ENCODE peak calls at places on chromosomes 2 and 18, in eight cellular contexts. One of them, this sample, is unnamed. For H3K9me3, the result is how much of the 10 kb centered on the place peaks cover.

GRCh38 chr2:200086911-200087310 is 131.5 kb downstream of the MAIP1 start:
- DNase-seq in esophagus squamous epithelium: no peak
- DNase-seq in astrocyte: no peak
- DNase-seq in CD4-positive, alpha-beta memory T cell: no peak
- DNase-seq in neural progenitor cell: no peak
- DNase-seq in colonic mucosa: no peak
- DNase-seq in GM12878: no peak
- DNase-seq in CD4-positive, CD25-positive, alpha-beta regulatory T cell: no peak
- DNase-seq in this sample: no peak

GRCh38 chr2:58812766-58813344 is 571.7 kb upstream of the FANCL start:
- DNase-seq in neural progenitor cell: no peak
- DNase-seq in GM12878: no peak
- DNase-seq in esophagus squamous epithelium: no peak
- DNase-seq in CD4-positive, alpha-beta memory T cell: no peak
- DNase-seq in CD4-positive, CD25-positive, alpha-beta regulatory T cell: no peak
- DNase-seq in astrocyte: no peak
- DNase-seq in colonic mucosa: no peak
- DNase-seq in this sample: no peak

GRCh38 chr2:211035548-211036185 is 479.3 kb downstream of the CPS1 start:
- DNase-seq in neural progenitor cell: peak
- DNase-seq in GM12878: no peak
- DNase-seq in esophagus squamous epithelium: no peak
- DNase-seq in CD4-positive, alpha-beta memory T cell: no peak
- DNase-seq in colonic mucosa: peak
- DNase-seq in astrocyte: peak
- DNase-seq in CD4-positive, CD25-positive, alpha-beta regulatory T cell: peak
- DNase-seq in this sample: no peak

GRCh38 chr2:180621366-180621765 is 359.0 kb upstream of the UBE2E3 start:
- DNase-seq in CD4-positive, CD25-positive, alpha-beta regulatory T cell: no peak
- DNase-seq in esophagus squamous epithelium: no peak
- DNase-seq in GM12878: no peak
- DNase-seq in CD4-positive, alpha-beta memory T cell: no peak
- DNase-seq in astrocyte: no peak
- DNase-seq in colonic mucosa: no peak
- DNase-seq in neural progenitor cell: no peak
- DNase-seq in this sample: no peak

GRCh38 chr2:19802088-19802806 is 99.5 kb downstream of the TTC32 start:
- DNase-seq in CD4-positive, CD25-positive, alpha-beta regulatory T cell: no peak
- DNase-seq in GM12878: no peak
- DNase-seq in esophagus squamous epithelium: no peak
- DNase-seq in neural progenitor cell: no peak
- DNase-seq in CD4-positive, alpha-beta memory T cell: no peak
- DNase-seq in colonic mucosa: no peak
- DNase-seq in astrocyte: peak
- DNase-seq in this sample: no peak

GRCh38 chr2:219000569-219000960 is 7.3 kb upstream of the CRYBA2 start:
- DNase-seq in neural progenitor cell: no peak
- DNase-seq in colonic mucosa: peak
- DNase-seq in astrocyte: no peak
- DNase-seq in GM12878: no peak
- DNase-seq in esophagus squamous epithelium: no peak
- DNase-seq in CD4-positive, CD25-positive, alpha-beta regulatory T cell: no peak
- DNase-seq in CD4-positive, alpha-beta memory T cell: no peak
- DNase-seq in this sample: no peak

GRCh38 chr2:33275689-33276444 is 200.6 kb upstream of the RASGRP3 start:
- DNase-seq in GM12878: no peak
- DNase-seq in colonic mucosa: no peak
- DNase-seq in CD4-positive, CD25-positive, alpha-beta regulatory T cell: peak
- DNase-seq in esophagus squamous epithelium: no peak
- DNase-seq in astrocyte: peak
- DNase-seq in neural progenitor cell: no peak
- DNase-seq in CD4-positive, alpha-beta memory T cell: peak
- DNase-seq in this sample: no peak

GRCh38 chr2:176419591-176420071 is 150.4 kb downstream of the MTX2 start:
- DNase-seq in CD4-positive, alpha-beta memory T cell: no peak
- DNase-seq in neural progenitor cell: no peak
- DNase-seq in esophagus squamous epithelium: no peak
- DNase-seq in astrocyte: peak
- DNase-seq in GM12878: no peak
- DNase-seq in CD4-positive, CD25-positive, alpha-beta regulatory T cell: no peak
- DNase-seq in colonic mucosa: no peak
- DNase-seq in this sample: no peak

GRCh38 chr2:40034801-40035200 is 255.7 kb upstream of the THUMPD2 start:
- DNase-seq in GM12878: no peak
- DNase-seq in esophagus squamous epithelium: no peak
- DNase-seq in neural progenitor cell: no peak
- DNase-seq in astrocyte: no peak
- DNase-seq in CD4-positive, alpha-beta memory T cell: no peak
- DNase-seq in CD4-positive, CD25-positive, alpha-beta regulatory T cell: no peak
- DNase-seq in colonic mucosa: no peak
- DNase-seq in this sample: no peak

GRCh38 chr18:9684901-9685738 is 23.0 kb upstream of the RAB31 start:
- DNase-seq in esophagus squamous epithelium: no peak
- DNase-seq in CD4-positive, CD25-positive, alpha-beta regulatory T cell: no peak
- DNase-seq in CD4-positive, alpha-beta memory T cell: no peak
- DNase-seq in astrocyte: peak
- DNase-seq in neural progenitor cell: no peak
- DNase-seq in GM12878: no peak
- DNase-seq in colonic mucosa: no peak
- DNase-seq in this sample: no peak

DNA sequence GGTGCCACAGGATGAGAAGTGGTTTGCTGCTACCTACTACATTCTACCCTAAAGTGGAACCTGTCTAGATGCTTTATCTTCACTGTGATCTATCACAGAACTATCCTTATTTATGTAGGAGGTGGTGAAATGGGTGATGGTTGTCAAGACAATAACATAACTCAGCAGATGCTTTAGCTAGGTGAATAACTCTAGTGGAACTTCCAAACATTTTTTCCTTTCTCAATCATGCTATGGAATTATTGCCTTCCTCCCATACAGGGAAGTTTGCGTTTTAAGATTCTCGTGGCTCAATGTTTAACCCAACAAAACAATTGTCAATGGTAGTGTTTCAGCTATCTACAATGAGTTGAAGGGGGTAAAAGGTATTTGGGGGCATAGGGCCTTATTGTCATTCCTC is 82.6 kb upstream of the GLI2 start:
- DNase-seq in astrocyte: peak
- DNase-seq in CD4-positive, alpha-beta memory T cell: no peak
- DNase-seq in esophagus squamous epithelium: no peak
- DNase-seq in neural progenitor cell: no peak
- DNase-seq in GM12878: no peak
- DNase-seq in colonic mucosa: no peak
- DNase-seq in CD4-positive, CD25-positive, alpha-beta regulatory T cell: no peak
- DNase-seq in this sample: no peak
- H3K9me3 ChIP-seq in astrocyte: under half
- H3K9me3 ChIP-seq in CD4-positive, alpha-beta memory T cell: under half
- H3K9me3 ChIP-seq in esophagus squamous epithelium: under half
- H3K9me3 ChIP-seq in neural progenitor cell: under half
- H3K9me3 ChIP-seq in GM12878: under half
- H3K9me3 ChIP-seq in colonic mucosa: under half
- H3K9me3 ChIP-seq in CD4-positive, CD25-positive, alpha-beta regulatory T cell: under half
- H3K9me3 ChIP-seq in this sample: under half

DNA sequence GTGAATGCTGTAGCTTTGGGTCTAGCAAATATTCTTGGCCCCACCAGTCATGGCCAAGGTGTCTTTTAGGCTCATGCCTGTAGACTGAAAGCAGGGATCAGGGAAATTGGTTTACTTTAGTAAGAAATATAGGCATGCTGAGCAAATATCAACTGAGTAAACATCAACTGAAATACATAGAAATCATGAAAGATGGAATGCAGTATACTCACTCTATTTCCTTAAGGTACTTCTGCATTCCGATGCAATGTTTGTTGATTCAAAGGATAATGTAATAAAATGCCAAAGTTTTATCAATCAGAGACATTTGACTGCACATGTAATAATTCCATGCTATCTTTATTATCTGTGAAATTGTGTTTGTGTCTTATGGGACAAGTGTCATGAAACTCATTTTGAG is 19.6 kb upstream of the IL1R1 start:
- DNase-seq in esophagus squamous epithelium: no peak
- DNase-seq in CD4-positive, alpha-beta memory T cell: no peak
- DNase-seq in astrocyte: no peak
- DNase-seq in CD4-positive, CD25-positive, alpha-beta regulatory T cell: no peak
- DNase-seq in colonic mucosa: no peak
- DNase-seq in neural progenitor cell: no peak
- DNase-seq in GM12878: no peak
- DNase-seq in this sample: no peak
- H3K27ac ChIP-seq in esophagus squamous epithelium: peak
- H3K27ac ChIP-seq in CD4-positive, alpha-beta memory T cell: no peak
- H3K27ac ChIP-seq in astrocyte: peak
- H3K27ac ChIP-seq in CD4-positive, CD25-positive, alpha-beta regulatory T cell: no peak
- H3K27ac ChIP-seq in colonic mucosa: no peak
- H3K27ac ChIP-seq in neural progenitor cell: no peak
- H3K27ac ChIP-seq in GM12878: no peak
- H3K27ac ChIP-seq in this sample: peak

DNA sequence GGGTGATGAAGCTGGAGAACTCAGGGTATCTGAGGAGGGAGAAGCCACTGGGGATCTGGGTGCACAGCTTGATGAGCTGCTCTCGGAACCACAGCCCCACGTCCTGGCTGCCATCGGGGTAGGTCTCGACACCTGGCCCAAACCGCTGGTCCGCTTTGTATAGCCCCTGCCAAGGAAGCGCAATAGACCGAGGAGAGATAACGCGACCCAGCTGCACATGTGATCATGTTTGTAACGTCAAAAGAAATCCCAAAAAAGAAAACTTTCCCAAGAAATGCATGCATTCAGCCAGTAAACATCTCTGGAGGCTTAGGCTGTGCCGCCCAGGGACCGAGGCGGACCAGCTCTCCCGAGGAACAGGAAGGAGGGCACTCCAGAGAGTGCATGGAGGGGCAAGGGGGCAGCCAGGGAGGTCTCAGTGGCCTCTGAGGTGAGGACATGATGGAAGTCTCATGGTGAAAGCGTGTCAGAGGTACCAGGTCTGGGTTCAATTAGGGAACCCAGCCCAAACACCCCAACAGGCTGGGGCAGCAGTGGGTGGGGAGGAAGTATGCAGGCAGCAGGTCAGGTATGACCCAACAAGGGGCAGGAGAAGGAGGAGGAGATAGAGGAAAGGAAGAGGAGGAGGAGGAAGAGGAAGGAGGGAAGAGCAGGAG is 28.3 kb downstream of the ANKMY1 start:
- DNase-seq in esophagus squamous epithelium: no peak
- DNase-seq in CD4-positive, CD25-positive, alpha-beta regulatory T cell: no peak
- DNase-seq in astrocyte: no peak
- DNase-seq in colonic mucosa: no peak
- DNase-seq in GM12878: no peak
- DNase-seq in CD4-positive, alpha-beta memory T cell: no peak
- DNase-seq in neural progenitor cell: no peak
- DNase-seq in this sample: no peak
- H3K9me3 ChIP-seq in esophagus squamous epithelium: under half
- H3K9me3 ChIP-seq in CD4-positive, CD25-positive, alpha-beta regulatory T cell: under half
- H3K9me3 ChIP-seq in astrocyte: under half
- H3K9me3 ChIP-seq in colonic mucosa: under half
- H3K9me3 ChIP-seq in GM12878: under half
- H3K9me3 ChIP-seq in CD4-positive, alpha-beta memory T cell: under half
- H3K9me3 ChIP-seq in neural progenitor cell: under half
- H3K9me3 ChIP-seq in this sample: under half

GRCh38 chr2:109438773-109439191 is 175.0 kb downstream of the SEPTIN10 start:
- DNase-seq in colonic mucosa: no peak
- DNase-seq in esophagus squamous epithelium: no peak
- DNase-seq in CD4-positive, CD25-positive, alpha-beta regulatory T cell: no peak
- DNase-seq in GM12878: no peak
- DNase-seq in astrocyte: peak
- DNase-seq in neural progenitor cell: no peak
- DNase-seq in CD4-positive, alpha-beta memory T cell: no peak
- DNase-seq in this sample: no peak

GRCh38 chr2:109440507-109441156 is 173.1 kb downstream of the SEPTIN10 start:
- DNase-seq in esophagus squamous epithelium: no peak
- DNase-seq in CD4-positive, alpha-beta memory T cell: no peak
- DNase-seq in CD4-positive, CD25-positive, alpha-beta regulatory T cell: no peak
- DNase-seq in astrocyte: peak
- DNase-seq in colonic mucosa: no peak
- DNase-seq in neural progenitor cell: no peak
- DNase-seq in GM12878: no peak
- DNase-seq in this sample: no peak

GRCh38 chr2:109438146-109438545 is 175.6 kb downstream of the SEPTIN10 start:
- DNase-seq in colonic mucosa: no peak
- DNase-seq in esophagus squamous epithelium: no peak
- DNase-seq in CD4-positive, CD25-positive, alpha-beta regulatory T cell: no peak
- DNase-seq in CD4-positive, alpha-beta memory T cell: no peak
- DNase-seq in GM12878: no peak
- DNase-seq in astrocyte: no peak
- DNase-seq in neural progenitor cell: no peak
- DNase-seq in this sample: no peak

GRCh38 chr2:109439315-109439714 is 174.5 kb downstream of the SEPTIN10 start:
- DNase-seq in CD4-positive, alpha-beta memory T cell: no peak
- DNase-seq in colonic mucosa: no peak
- DNase-seq in GM12878: no peak
- DNase-seq in neural progenitor cell: no peak
- DNase-seq in esophagus squamous epithelium: no peak
- DNase-seq in astrocyte: no peak
- DNase-seq in CD4-positive, CD25-positive, alpha-beta regulatory T cell: no peak
- DNase-seq in this sample: no peak

GRCh38 chr2:109439897-109440506 is 173.8 kb downstream of the SEPTIN10 start:
- DNase-seq in astrocyte: no peak
- DNase-seq in CD4-positive, alpha-beta memory T cell: no peak
- DNase-seq in GM12878: no peak
- DNase-seq in esophagus squamous epithelium: no peak
- DNase-seq in neural progenitor cell: no peak
- DNase-seq in colonic mucosa: no peak
- DNase-seq in CD4-positive, CD25-positive, alpha-beta regulatory T cell: no peak
- DNase-seq in this sample: no peak
- H3K27ac ChIP-seq in astrocyte: no peak
- H3K27ac ChIP-seq in CD4-positive, alpha-beta memory T cell: no peak
- H3K27ac ChIP-seq in GM12878: no peak
- H3K27ac ChIP-seq in esophagus squamous epithelium: no peak
- H3K27ac ChIP-seq in neural progenitor cell: no peak
- H3K27ac ChIP-seq in colonic mucosa: no peak
- H3K27ac ChIP-seq in CD4-positive, CD25-positive, alpha-beta regulatory T cell: no peak
- H3K27ac ChIP-seq in this sample: no peak

GRCh38 chr2:184923751-184924150 is 325.4 kb downstream of the ZNF804A start:
- DNase-seq in esophagus squamous epithelium: no peak
- DNase-seq in neural progenitor cell: no peak
- DNase-seq in astrocyte: peak
- DNase-seq in colonic mucosa: no peak
- DNase-seq in GM12878: no peak
- DNase-seq in CD4-positive, alpha-beta memory T cell: no peak
- DNase-seq in CD4-positive, CD25-positive, alpha-beta regulatory T cell: no peak
- DNase-seq in this sample: no peak

GRCh38 chr2:184921676-184922075 is 323.3 kb downstream of the ZNF804A start:
- DNase-seq in neural progenitor cell: no peak
- DNase-seq in CD4-positive, alpha-beta memory T cell: no peak
- DNase-seq in colonic mucosa: no peak
- DNase-seq in esophagus squamous epithelium: no peak
- DNase-seq in astrocyte: no peak
- DNase-seq in CD4-positive, CD25-positive, alpha-beta regulatory T cell: no peak
- DNase-seq in GM12878: no peak
- DNase-seq in this sample: no peak

DNA sequence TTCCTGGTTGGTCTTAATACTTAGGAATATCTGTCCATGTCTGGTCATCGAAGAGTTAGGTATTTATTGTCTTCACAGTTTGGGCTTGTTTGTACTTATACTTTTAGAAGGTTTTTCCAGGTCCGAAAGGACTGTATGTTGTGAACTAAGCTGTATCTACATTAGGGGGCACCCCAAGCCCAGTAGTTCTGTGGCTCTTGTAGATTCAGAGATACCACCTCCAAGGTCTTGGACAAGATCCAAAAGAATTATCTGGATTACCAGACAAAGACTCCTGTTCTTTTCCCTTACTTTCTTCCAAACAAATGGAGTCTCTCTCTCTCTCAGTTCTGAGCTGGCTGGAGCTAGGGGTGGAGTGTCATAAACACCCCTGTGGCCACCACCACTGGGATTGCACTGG is 328.7 kb downstream of the ZNF804A start:
- DNase-seq in CD4-positive, CD25-positive, alpha-beta regulatory T cell: no peak
- DNase-seq in CD4-positive, alpha-beta memory T cell: no peak
- DNase-seq in neural progenitor cell: no peak
- DNase-seq in colonic mucosa: no peak
- DNase-seq in astrocyte: no peak
- DNase-seq in GM12878: no peak
- DNase-seq in esophagus squamous epithelium: no peak
- DNase-seq in this sample: no peak
- H3K9me3 ChIP-seq in CD4-positive, CD25-positive, alpha-beta regulatory T cell: under half
- H3K9me3 ChIP-seq in CD4-positive, alpha-beta memory T cell: under half
- H3K9me3 ChIP-seq in neural progenitor cell: under half
- H3K9me3 ChIP-seq in colonic mucosa: under half
- H3K9me3 ChIP-seq in astrocyte: under half
- H3K9me3 ChIP-seq in GM12878: under half
- H3K9me3 ChIP-seq in esophagus squamous epithelium: under half
- H3K9me3 ChIP-seq in this sample: under half